ENCODE peak calls at places on chromosomes 7 and 10, in nine cellular contexts. A, Q, Z, P, K, B, U, O and C are unnamed samples.
A peak's percentile ranks its signal among the peaks of the same experiment; 100 is the strongest.

GRCh38 chr10:98226508-98227144 is 41.4 kb downstream of the LOXL4 start:
- DNase-seq in A (no peak), Q (no peak), Z (no peak), P (no peak), K (no peak), B (no peak), U (no peak), O (no peak), C (no peak)

GRCh38 chr7:142188846-142189245 is 69.0 kb downstream of the PRSS58 start:
- DNase-seq in A (no peak), Q (peak; percentile 16), Z (peak; percentile 18), P (no peak), K (no peak), B (no peak), U (no peak), O (no peak), C (no peak)

GRCh38 chr10:89502556-89502955 is 32.8 kb downstream of the SLC16A12 start:
- DNase-seq in A (no peak), Q (peak; percentile 52), Z (peak; percentile 73), P (peak; percentile 85), K (no peak), B (no peak), U (no peak), O (no peak), C (peak; percentile 61)

GRCh38 chr7:78232806-78233205 is 434.2 kb downstream of the PHTF2 start:
- DNase-seq in A (no peak), Q (no peak), Z (no peak), P (peak; percentile 69), K (no peak), B (no peak), U (no peak), O (no peak), C (peak; percentile 56)

GRCh38 chr10:132961-133898 is 2.0 kb upstream of the ZMYND11 start:
- DNase-seq in A (no peak), Q (peak; percentile 46), Z (peak; percentile 77), P (peak; percentile 74), K (no peak), B (no peak), U (no peak), O (no peak), C (peak; percentile 72)

GRCh38 chr10:11434323-11434722 is 177.1 kb downstream of the USP6NL start:
- DNase-seq in A (no peak), Q (no peak), Z (no peak), P (no peak), K (no peak), B (no peak), U (no peak), O (no peak), C (no peak)

GRCh38 chr7:118583651-118584050 is 359.1 kb downstream of the ANKRD7 start:
- DNase-seq in A (no peak), Q (no peak), Z (no peak), P (no peak), K (no peak), B (no peak), U (no peak), O (no peak), C (no peak)

GRCh38 chr7:14021069-14021468 is 31.6 kb upstream of the ETV1 start:
- DNase-seq in A (no peak), Q (peak; percentile 78), Z (peak; percentile 62), P (peak; percentile 84), K (no peak), B (no peak), U (no peak), O (no peak), C (peak; percentile 4)

DNA sequence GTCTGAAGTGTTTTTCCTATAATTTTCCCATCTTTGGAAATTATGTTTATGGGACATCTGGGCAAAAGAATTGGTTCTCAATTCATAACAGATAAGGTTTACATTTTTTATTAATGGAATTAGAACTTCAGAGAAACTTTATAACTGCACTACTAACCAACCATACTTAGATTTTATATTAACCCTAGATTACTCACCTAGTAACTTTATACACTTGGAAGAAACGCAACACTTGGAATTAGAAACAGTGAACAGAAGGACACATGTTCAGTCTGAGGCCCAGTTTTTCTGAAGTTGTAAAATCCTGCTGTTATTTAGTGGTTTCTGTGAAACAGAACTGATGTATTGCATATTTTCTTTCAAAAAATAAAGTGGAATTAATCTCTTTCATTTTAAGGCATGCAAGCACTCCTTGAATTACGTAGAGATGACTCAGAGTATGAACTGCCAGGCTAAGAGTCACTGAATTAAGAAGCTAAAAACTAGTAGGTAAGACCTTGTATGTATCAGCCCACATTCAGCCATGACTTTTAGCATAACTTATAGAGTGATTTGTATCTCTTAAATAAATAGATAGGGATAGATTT is 215.9 kb downstream of the SKAP2 start:
- DNase-seq in A (no peak), Q (peak; percentile 70), Z (peak; percentile 52), P (peak; percentile 76), K (no peak), B (no peak), U (no peak), O (no peak), C (peak; percentile 65)
- H3K4me3 ChIP-seq in A (no peak overlapping the region), Q (no peak overlapping the region), Z (no peak overlapping the region), P (no peak overlapping the region), K (no peak overlapping the region), B (no peak overlapping the region), U (no peak overlapping the region), O (no peak overlapping the region), C (no peak overlapping the region)

GRCh38 chr10:101040851-101041250 is 9.8 kb downstream of the SFXN3 start:
- DNase-seq in A (no peak), Q (no peak), Z (no peak), P (no peak), K (no peak), B (no peak), U (no peak), O (no peak), C (no peak)

GRCh38 chr10:101041252-101041761 is 10.3 kb downstream of the SFXN3 start:
- DNase-seq in A (peak; percentile 88), Q (peak; percentile 70), Z (peak; percentile 92), P (peak; percentile 88), K (peak; percentile 79), B (peak; percentile 49), U (no peak), O (peak; percentile 67), C (peak; percentile 89)

GRCh38 chr10:101042667-101043355 is 11.8 kb downstream of the SFXN3 start:
- DNase-seq in A (peak; percentile 99), Q (peak; percentile 96), Z (peak; percentile 96), P (peak; percentile 95), K (peak; percentile 97), B (peak; percentile 67), U (peak; percentile 89), O (peak; percentile 98), C (peak; percentile 96)

GRCh38 chr10:101043356-101043707 is 12.3 kb downstream of the SFXN3 start:
- DNase-seq in A (no peak), Q (no peak), Z (no peak), P (no peak), K (no peak), B (no peak), U (no peak), O (no peak), C (no peak)

DNA sequence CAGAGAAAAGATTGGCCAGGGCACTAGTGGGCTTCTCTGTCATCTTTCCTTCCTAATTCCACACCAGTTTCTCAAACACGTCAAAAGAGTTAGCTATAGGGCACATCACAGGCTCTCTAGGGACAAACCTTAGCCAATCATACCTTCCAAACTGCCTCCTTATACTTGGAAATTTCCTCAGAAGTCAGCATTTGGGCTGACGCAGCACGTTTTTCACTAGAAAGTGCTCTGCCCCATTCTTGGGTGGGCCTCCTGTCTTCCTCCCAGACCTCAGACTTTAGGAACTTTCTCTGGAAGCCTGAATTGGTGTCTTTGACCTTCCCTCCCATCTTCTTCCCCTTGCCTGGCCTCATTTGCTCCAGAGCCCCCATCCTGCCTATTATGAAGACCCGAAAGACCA is 11.1 kb downstream of the SFXN3 start:
- DNase-seq in A (no peak), Q (no peak), Z (no peak), P (no peak), K (no peak), B (no peak), U (no peak), O (no peak), C (no peak)
- H3K4me3 ChIP-seq in A (no peak overlapping the region), Q (peak overlapping the region; percentile 54), Z (peak overlapping the region; percentile 68), P (peak overlapping the region; percentile 41), K (peak overlapping the region; percentile 71), B (peak overlapping the region; percentile 67), U (no peak overlapping the region), O (no peak overlapping the region), C (peak overlapping the region; percentile 69)

GRCh38 chr7:157004050-157004838 is 6.2 kb downstream of the MNX1 start:
- DNase-seq in A (no peak), Q (no peak), Z (peak; percentile 35), P (peak; percentile 13), K (no peak), B (no peak), U (no peak), O (no peak), C (peak; percentile 50)

GRCh38 chr7:157006829-157007469 is 3.5 kb downstream of the MNX1 start:
- DNase-seq in A (no peak), Q (no peak), Z (no peak), P (no peak), K (no peak), B (no peak), U (no peak), O (no peak), C (no peak)

GRCh38 chr7:157004839-157005455 is 5.5 kb downstream of the MNX1 start:
- DNase-seq in A (no peak), Q (no peak), Z (no peak), P (no peak), K (no peak), B (no peak), U (no peak), O (no peak), C (no peak)

GRCh38 chr7:157006205-157006747 is 4.2 kb downstream of the MNX1 start:
- DNase-seq in A (peak; percentile 71), Q (no peak), Z (no peak), P (no peak), K (no peak), B (no peak), U (no peak), O (no peak), C (no peak)

DNA sequence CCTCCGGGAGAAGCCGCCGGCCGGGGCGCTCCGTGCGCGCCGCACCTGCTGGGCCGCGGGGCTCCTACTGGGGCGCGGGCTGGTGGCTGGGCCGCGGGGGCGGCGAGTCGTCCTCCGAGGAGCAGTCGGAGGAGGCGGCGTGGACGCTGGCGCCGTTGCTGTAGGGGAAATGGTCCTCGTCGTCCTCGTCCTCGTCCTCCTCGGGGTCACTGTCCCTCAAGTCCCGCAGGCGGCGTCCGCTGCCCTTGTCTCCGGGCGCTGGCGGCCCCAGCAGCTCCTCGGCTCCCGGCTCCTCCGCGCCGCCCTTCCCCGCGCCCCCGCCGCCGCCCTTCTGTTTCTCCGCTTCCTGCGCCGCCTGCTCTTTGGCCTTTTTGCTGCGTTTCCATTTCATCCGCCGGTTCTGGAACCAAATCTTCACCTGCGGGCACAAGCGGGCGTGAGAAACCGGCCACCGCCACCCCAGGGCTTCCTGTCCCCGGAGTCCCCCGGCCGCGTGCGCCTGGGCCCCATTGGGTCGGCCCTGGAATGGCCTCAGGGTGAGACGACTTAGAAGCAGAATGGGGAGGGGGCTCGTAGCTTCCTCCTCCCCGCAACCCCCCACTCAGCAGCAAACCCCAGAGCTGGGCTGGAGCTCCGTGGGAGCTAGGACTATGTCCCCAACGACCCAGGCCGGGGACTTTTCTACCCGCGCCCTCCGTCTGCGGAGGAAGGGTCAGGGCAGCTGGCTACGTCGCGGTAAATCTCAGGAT is 4.8 kb downstream of the MNX1 start:
- DNase-seq in A (no peak), Q (no peak), Z (no peak), P (no peak), K (no peak), B (no peak), U (no peak), O (no peak), C (no peak)
- H3K4me3 ChIP-seq in A (no peak overlapping the region), Q (peak overlapping the region; percentile 19), Z (no peak overlapping the region), P (no peak overlapping the region), K (peak overlapping the region; percentile 17), B (no peak overlapping the region), U (no peak overlapping the region), O (no peak overlapping the region), C (no peak overlapping the region)

GRCh38 chr7:2524808-2525140 is 5.2 kb downstream of the LFNG start:
- DNase-seq in A (no peak), Q (no peak), Z (no peak), P (no peak), K (no peak), B (no peak), U (no peak), O (no peak), C (no peak)

GRCh38 chr7:2522780-2523433 is 3.3 kb downstream of the LFNG start:
- DNase-seq in A (peak; percentile 80), Q (peak; percentile 98), Z (no peak), P (no peak), K (no peak), B (no peak), U (no peak), O (no peak), C (peak; percentile 35)

GRCh38 chr7:2523941-2524807 is 4.6 kb downstream of the LFNG start:
- DNase-seq in A (peak; percentile 95), Q (peak; percentile 76), Z (peak; percentile 26), P (peak; percentile 41), K (peak; percentile 84), B (no peak), U (no peak), O (peak; percentile 84), C (peak; percentile 34)

GRCh38 chr7:2521952-2522591 is 2.5 kb downstream of the LFNG start:
- DNase-seq in A (peak; percentile 72), Q (peak; percentile 60), Z (no peak), P (no peak), K (peak; percentile 50), B (peak; percentile 63), U (peak; percentile 45), O (peak; percentile 53), C (no peak)

GRCh38 chr7:2523461-2523905 is 3.9 kb downstream of the LFNG start:
- DNase-seq in A (peak; percentile 70), Q (peak; percentile 81), Z (no peak), P (no peak), K (no peak), B (no peak), U (no peak), O (no peak), C (no peak)
- H3K4me3 ChIP-seq in A (no peak overlapping the region), Q (peak overlapping the region; percentile 30), Z (no peak overlapping the region), P (no peak overlapping the region), K (peak overlapping the region; percentile 60), B (peak overlapping the region; percentile 77), U (no peak overlapping the region), O (no peak overlapping the region), C (peak overlapping the region; percentile 7)